ENCODE peak calls at places on chromosomes 5 and 9, in four cellular contexts. Z is neural crest cell, I is GM20000, G is fibroblast of mammary gland. X is an unnamed sample.

GRCh38 chr5:176812269-176813259 is 2.2 kb downstream of the UNC5A start:
- DNase-seq in G (peak), I (peak), Z (peak), X (no peak)

GRCh38 chr9:116141864-116142561 is 11.6 kb upstream of the PAPPA start:
- DNase-seq in I (no peak), Z (no peak), G (peak), X (no peak)

GRCh38 chr9:35771943-35772342 is 17.9 kb upstream of the MSMP start:
- DNase-seq in I (no peak), Z (no peak), G (no peak), X (no peak)

GRCh38 chr9:95803197-95803596 is 72.3 kb upstream of the ERCC6L2 start:
- DNase-seq in G (no peak), Z (no peak), I (no peak), X (no peak)

GRCh38 chr9:2321523-2322148 is 300.0 kb upstream of the VLDLR start:
- DNase-seq in Z (no peak), I (no peak), G (no peak), X (no peak)

GRCh38 chr9:34419716-34420504 is 38.5 kb downstream of the FAM219A start:
- DNase-seq in Z (no peak), I (no peak), G (no peak), X (no peak)

GRCh38 chr9:100013573-100013972 is 85.2 kb downstream of the ERP44 start:
- DNase-seq in G (no peak), I (no peak), Z (no peak), X (no peak)

GRCh38 chr5:80152778-80153177 is 103.1 kb downstream of the SERINC5 start:
- DNase-seq in G (no peak), Z (no peak), I (no peak), X (no peak)

GRCh38 chr5:106020889-106021288 is 1649.8 kb downstream of the EFNA5 start:
- DNase-seq in G (no peak), I (no peak), Z (no peak), X (no peak)

GRCh38 chr9:93057024-93057702 is 1.3 kb upstream of the SUSD3 start:
- DNase-seq in Z (no peak), I (no peak), G (no peak), X (no peak)

GRCh38 chr9:116585204-116585603 is 101.9 kb upstream of the TRIM32 start:
- DNase-seq in I (no peak), G (no peak), Z (no peak), X (no peak)

GRCh38 chr5:26740182-26740581 is 298.2 kb downstream of the CDH9 start:
- DNase-seq in Z (no peak), I (no peak), G (no peak), X (no peak)

GRCh38 chr5:761854-762685 is 22.5 kb downstream of the ZDHHC11B start:
- DNase-seq in I (peak), G (no peak), Z (no peak), X (no peak)

DNA sequence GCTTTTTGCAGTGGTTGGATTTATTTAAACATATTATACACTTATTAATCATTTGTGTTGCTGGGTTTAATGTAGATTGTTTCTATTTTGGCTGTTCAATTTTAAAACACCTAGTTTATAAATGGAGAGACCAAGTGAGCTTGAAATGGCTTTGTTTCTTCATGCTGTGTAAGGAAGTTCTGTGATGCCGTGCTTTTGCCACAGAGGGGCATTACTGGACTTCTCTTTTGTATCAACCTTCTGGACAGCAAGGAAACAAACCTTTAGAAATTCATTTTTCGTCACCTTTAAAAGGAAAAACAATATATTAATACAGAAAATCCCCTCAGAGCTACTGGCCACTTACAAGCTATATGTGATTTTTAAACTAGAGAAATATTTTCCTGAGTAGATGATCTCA is 81.9 kb downstream of the DMRTA1 start:
- DNase-seq in I (no peak), G (peak), Z (no peak), X (peak)
- TF ChIP-seq CTCF in I (no peak), G (peak), Z (peak), X (peak)

DNA sequence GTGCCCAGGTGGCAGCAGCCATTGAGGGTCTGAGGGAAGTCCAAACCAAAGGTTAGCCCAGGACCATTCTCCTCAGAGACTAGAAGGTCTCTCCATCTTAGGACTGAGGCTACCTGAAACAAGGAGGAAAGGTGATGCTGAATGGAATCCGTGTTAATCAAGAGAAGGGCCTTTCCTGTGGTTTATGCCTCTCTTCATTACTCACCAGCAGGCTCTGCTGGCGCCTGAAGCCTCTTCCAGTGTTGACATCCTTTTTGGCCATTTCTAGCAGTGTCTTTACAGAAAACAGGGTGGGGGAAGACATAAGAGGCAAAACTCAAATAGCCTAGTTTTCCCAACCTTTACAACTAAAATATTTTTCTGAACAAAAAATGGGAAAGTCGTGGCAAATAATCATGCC is 98.1 kb downstream of the ENC1 start:
- DNase-seq in G (peak), I (no peak), Z (no peak), X (no peak)
- TF ChIP-seq CTCF in G (no peak), I (no peak), Z (no peak), X (no peak)

GRCh38 chr9:128825923-128826702 is 3.5 kb downstream of the SPOUT1 start:
- DNase-seq in I (no peak), G (no peak), Z (no peak), X (no peak)
- TF ChIP-seq CTCF in I (no peak), G (no peak), Z (peak), X (no peak)

GRCh38 chr5:38189031-38189632 is 69.2 kb upstream of the EGFLAM start:
- DNase-seq in G (no peak), Z (no peak), I (no peak), X (no peak)
- TF ChIP-seq CTCF in G (no peak), Z (no peak), I (no peak), X (no peak)

DNA sequence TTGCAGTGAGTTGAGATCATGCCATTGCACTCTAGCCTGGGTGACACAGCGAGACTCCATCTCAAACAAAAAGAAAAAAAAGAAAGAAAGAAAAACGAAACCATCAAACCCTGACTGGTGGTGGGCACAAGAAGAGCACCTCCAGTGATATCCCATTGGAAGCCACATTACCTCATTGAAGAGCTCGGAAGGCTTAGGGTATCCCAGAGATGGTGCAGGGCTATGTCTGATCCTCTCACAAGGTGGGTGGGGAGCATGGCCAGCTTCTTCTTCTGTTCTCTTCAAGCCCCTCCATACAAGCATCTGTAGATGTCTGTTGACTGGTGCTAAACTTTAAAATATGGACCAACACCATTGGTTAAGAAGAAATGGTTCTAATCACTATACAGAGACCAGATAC is 45.8 kb downstream of the GAS1 start:
- DNase-seq in I (no peak), Z (no peak), G (no peak), X (no peak)
- TF ChIP-seq CTCF in I (no peak), Z (no peak), G (no peak), X (no peak)

DNA sequence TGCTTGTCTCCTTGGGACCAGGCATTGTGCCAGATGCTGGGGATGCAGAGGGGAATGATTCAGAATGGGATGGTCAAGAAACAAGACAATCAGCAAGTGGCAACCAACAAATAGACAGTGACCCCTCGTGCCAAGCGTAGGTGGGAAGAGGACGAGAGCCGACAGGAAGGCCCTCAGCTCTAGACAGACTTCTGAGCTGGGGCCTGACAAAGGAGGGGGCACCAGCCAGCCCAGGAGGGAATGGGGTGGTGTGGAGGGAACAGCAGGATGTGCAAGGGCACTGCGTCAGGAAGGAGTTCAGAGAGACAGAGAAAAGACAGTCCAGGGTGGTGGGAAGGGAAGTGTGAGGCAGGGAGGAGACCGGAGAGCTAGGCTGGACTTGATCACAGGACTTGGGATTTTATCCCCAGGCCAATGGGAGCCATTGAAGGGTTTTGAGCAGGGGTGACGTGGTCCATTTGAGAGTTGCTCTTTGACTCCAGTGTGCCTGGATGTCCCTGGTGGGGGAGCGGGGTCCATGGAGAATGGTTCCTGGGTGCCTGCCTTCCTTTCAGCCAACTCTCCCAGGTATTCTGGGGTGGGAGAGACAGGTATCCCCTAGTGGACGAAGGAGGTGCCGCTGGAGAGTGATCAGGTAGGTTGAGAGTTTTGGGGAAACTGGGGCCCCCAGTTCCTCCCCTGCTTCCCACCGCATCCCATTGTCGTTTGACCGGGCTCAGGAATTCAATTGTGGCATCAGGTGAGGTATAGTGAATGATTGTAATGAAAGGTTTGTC is 79.3 kb upstream of the ZNF618 start:
- DNase-seq in G (no peak), Z (no peak), I (no peak), X (no peak)
- TF ChIP-seq CTCF in G (no peak), Z (no peak), I (no peak), X (no peak)

DNA sequence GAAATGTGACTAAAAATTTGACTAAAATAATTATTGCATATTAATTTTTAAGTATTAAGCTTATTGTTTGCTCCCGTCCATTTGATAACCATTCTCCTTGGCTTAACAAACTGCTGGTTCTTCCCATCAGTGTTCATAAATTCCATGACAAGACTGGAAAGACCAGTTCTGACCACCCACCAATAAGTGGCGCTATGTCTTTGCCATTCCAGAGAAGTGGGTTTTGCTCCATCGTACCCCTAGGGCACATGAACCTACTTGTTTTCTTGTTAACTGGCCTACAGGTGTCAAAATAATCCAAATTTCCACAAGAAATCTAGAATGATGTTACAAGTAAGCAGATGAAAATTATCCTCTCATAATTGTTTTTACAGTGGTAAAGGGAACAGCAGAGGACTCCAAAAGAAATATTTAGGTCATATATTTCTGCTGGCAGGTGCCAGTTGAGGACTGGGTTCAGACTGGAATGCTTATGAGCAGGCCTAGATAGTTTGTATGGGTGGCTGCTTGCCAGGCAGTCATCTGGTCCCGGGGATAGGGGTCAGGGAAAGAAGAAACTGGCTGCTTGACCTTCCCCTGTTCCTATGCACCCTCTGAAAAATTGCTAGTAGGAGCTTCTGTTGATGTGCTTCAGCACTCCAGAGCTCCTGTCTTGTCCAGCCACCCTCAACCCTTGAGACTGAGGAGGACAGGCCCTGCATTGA is 283.1 kb upstream of the ADAMTSL1 start:
- DNase-seq in Z (no peak), G (no peak), I (no peak), X (no peak)
- TF ChIP-seq CTCF in Z (peak), G (no peak), I (no peak), X (no peak)

X was measured in AG09319.